ENCODE peak calls at places on chromosome 5, in six cellular contexts. One of them, this sample, is unnamed.
A peak's percentile ranks its signal among the peaks of the same experiment; 100 is the strongest.

GRCh38 chr5:5719292-5719691 is 296.8 kb downstream of the ICE1 start:
- DNase-seq in astrocyte: no peak
- DNase-seq in AG10803: no peak
- DNase-seq in lower lobe of right lung: peak; percentile 46
- DNase-seq in lower leg skin: no peak
- DNase-seq in cardiac muscle cell: peak; percentile 7
- DNase-seq in this sample: no peak

GRCh38 chr5:132298305-132298704 is 4.1 kb downstream of the SLC22A4 start:
- DNase-seq in cardiac muscle cell: no peak
- DNase-seq in lower leg skin: no peak
- DNase-seq in astrocyte: no peak
- DNase-seq in AG10803: peak; percentile 17
- DNase-seq in lower lobe of right lung: no peak
- DNase-seq in this sample: peak; percentile 62

GRCh38 chr5:178453224-178453623 is 137.0 kb downstream of the COL23A1 start:
- DNase-seq in astrocyte: peak; percentile 9
- DNase-seq in cardiac muscle cell: no peak
- DNase-seq in AG10803: peak; percentile 45
- DNase-seq in lower lobe of right lung: no peak
- DNase-seq in lower leg skin: no peak
- DNase-seq in this sample: peak; percentile 12

GRCh38 chr5:34570721-34571379 is 85.3 kb upstream of the RAI14 start:
- DNase-seq in AG10803: peak; percentile 92
- DNase-seq in lower leg skin: no peak
- DNase-seq in astrocyte: peak; percentile 91
- DNase-seq in lower lobe of right lung: no peak
- DNase-seq in cardiac muscle cell: no peak
- DNase-seq in this sample: peak; percentile 86

GRCh38 chr5:175520321-175520720 is 42.0 kb downstream of the SFXN1 start:
- DNase-seq in lower leg skin: no peak
- DNase-seq in cardiac muscle cell: no peak
- DNase-seq in AG10803: no peak
- DNase-seq in lower lobe of right lung: no peak
- DNase-seq in astrocyte: no peak
- DNase-seq in this sample: no peak

GRCh38 chr5:102778478-102778877 is 23.4 kb downstream of the PAM start:
- DNase-seq in lower leg skin: no peak
- DNase-seq in lower lobe of right lung: no peak
- DNase-seq in AG10803: peak; percentile 78
- DNase-seq in astrocyte: peak; percentile 85
- DNase-seq in cardiac muscle cell: no peak
- DNase-seq in this sample: peak; percentile 74

GRCh38 chr5:757931-758697 is 26.4 kb downstream of the ZDHHC11B start:
- DNase-seq in astrocyte: no peak
- DNase-seq in AG10803: no peak
- DNase-seq in cardiac muscle cell: peak; percentile 20
- DNase-seq in lower leg skin: no peak
- DNase-seq in lower lobe of right lung: peak; percentile 65
- DNase-seq in this sample: no peak

GRCh38 chr5:3258050-3258449 is 337.6 kb upstream of the IRX1 start:
- DNase-seq in cardiac muscle cell: no peak
- DNase-seq in lower lobe of right lung: no peak
- DNase-seq in lower leg skin: no peak
- DNase-seq in astrocyte: no peak
- DNase-seq in AG10803: no peak
- DNase-seq in this sample: no peak

GRCh38 chr5:103340717-103341397 is 82.3 kb downstream of the MACIR start:
- DNase-seq in cardiac muscle cell: no peak
- DNase-seq in lower leg skin: no peak
- DNase-seq in astrocyte: no peak
- DNase-seq in AG10803: peak; percentile 15
- DNase-seq in lower lobe of right lung: no peak
- DNase-seq in this sample: peak; percentile 14

GRCh38 chr5:78805474-78806124 is 157.0 kb upstream of the LHFPL2 start:
- DNase-seq in astrocyte: no peak
- DNase-seq in lower lobe of right lung: no peak
- DNase-seq in lower leg skin: no peak
- DNase-seq in AG10803: no peak
- DNase-seq in cardiac muscle cell: no peak
- DNase-seq in this sample: no peak

GRCh38 chr5:140111043-140111858 is 2.7 kb upstream of the PURA start:
- DNase-seq in lower leg skin: no peak
- DNase-seq in cardiac muscle cell: no peak
- DNase-seq in lower lobe of right lung: no peak
- DNase-seq in astrocyte: no peak
- DNase-seq in AG10803: no peak
- DNase-seq in this sample: no peak

GRCh38 chr5:143515829-143516228 is 112.3 kb upstream of the NR3C1 start:
- DNase-seq in cardiac muscle cell: no peak
- DNase-seq in lower leg skin: no peak
- DNase-seq in lower lobe of right lung: no peak
- DNase-seq in AG10803: no peak
- DNase-seq in astrocyte: no peak
- DNase-seq in this sample: no peak

GRCh38 chr5:162209005-162209605 is 141.5 kb downstream of the GABRG2 start:
- DNase-seq in lower leg skin: peak; percentile 15
- DNase-seq in astrocyte: no peak
- DNase-seq in AG10803: no peak
- DNase-seq in lower lobe of right lung: no peak
- DNase-seq in cardiac muscle cell: peak; percentile 72
- DNase-seq in this sample: peak; percentile 48

GRCh38 chr5:28896949-28897348 is 1858.6 kb upstream of the CDH9 start:
- DNase-seq in lower lobe of right lung: no peak
- DNase-seq in AG10803: no peak
- DNase-seq in astrocyte: no peak
- DNase-seq in lower leg skin: no peak
- DNase-seq in cardiac muscle cell: no peak
- DNase-seq in this sample: peak; percentile 1

GRCh38 chr5:132055808-132056609 is 4.4 kb upstream of the IL3 start:
- DNase-seq in lower leg skin: peak; percentile 14
- DNase-seq in cardiac muscle cell: no peak
- DNase-seq in astrocyte: no peak
- DNase-seq in lower lobe of right lung: peak; percentile 24
- DNase-seq in AG10803: no peak
- DNase-seq in this sample: no peak

GRCh38 chr5:141369994-141370848 is at the start of gene PCDHGB3:
- DNase-seq in AG10803: peak; percentile 73
- DNase-seq in lower leg skin: no peak
- DNase-seq in cardiac muscle cell: no peak
- DNase-seq in lower lobe of right lung: no peak
- DNase-seq in astrocyte: peak; percentile 39
- DNase-seq in this sample: peak; percentile 73

GRCh38 chr5:159712672-159713071 is 203.6 kb upstream of the ADRA1B start:
- DNase-seq in lower leg skin: no peak
- DNase-seq in AG10803: no peak
- DNase-seq in lower lobe of right lung: no peak
- DNase-seq in astrocyte: peak; percentile 16
- DNase-seq in cardiac muscle cell: no peak
- DNase-seq in this sample: no peak

GRCh38 chr5:133438487-133438886 is 173.9 kb downstream of the FSTL4 start:
- DNase-seq in cardiac muscle cell: no peak
- DNase-seq in astrocyte: no peak
- DNase-seq in lower lobe of right lung: no peak
- DNase-seq in lower leg skin: no peak
- DNase-seq in AG10803: no peak
- DNase-seq in this sample: no peak

GRCh38 chr5:17907094-17907493 is 272.8 kb downstream of the TAF11L14 start:
- DNase-seq in cardiac muscle cell: no peak
- DNase-seq in lower leg skin: no peak
- DNase-seq in astrocyte: no peak
- DNase-seq in AG10803: no peak
- DNase-seq in lower lobe of right lung: no peak
- DNase-seq in this sample: no peak

GRCh38 chr5:96687812-96688453 is 25.8 kb downstream of the CAST start:
- DNase-seq in cardiac muscle cell: peak; percentile 41
- DNase-seq in lower lobe of right lung: no peak
- DNase-seq in AG10803: peak; percentile 55
- DNase-seq in astrocyte: peak; percentile 56
- DNase-seq in lower leg skin: no peak
- DNase-seq in this sample: peak; percentile 78

GRCh38 chr5:14557203-14557725 is 24.3 kb upstream of the OTULINL start:
- DNase-seq in AG10803: no peak
- DNase-seq in lower leg skin: no peak
- DNase-seq in lower lobe of right lung: no peak
- DNase-seq in cardiac muscle cell: no peak
- DNase-seq in astrocyte: no peak
- DNase-seq in this sample: peak; percentile 16

GRCh38 chr5:151741678-151742423 is 16.6 kb downstream of the ATOX1 start:
- DNase-seq in lower leg skin: no peak
- DNase-seq in AG10803: peak; percentile 80
- DNase-seq in cardiac muscle cell: no peak
- DNase-seq in lower lobe of right lung: no peak
- DNase-seq in astrocyte: peak; percentile 83
- DNase-seq in this sample: peak; percentile 94

GRCh38 chr5:151743535-151743934 is 14.9 kb downstream of the ATOX1 start:
- DNase-seq in lower lobe of right lung: no peak
- DNase-seq in astrocyte: no peak
- DNase-seq in AG10803: no peak
- DNase-seq in lower leg skin: no peak
- DNase-seq in cardiac muscle cell: no peak
- DNase-seq in this sample: peak; percentile 26

GRCh38 chr5:151742870-151743294 is 15.5 kb downstream of the ATOX1 start:
- DNase-seq in astrocyte: peak; percentile 51
- DNase-seq in cardiac muscle cell: peak; percentile 70
- DNase-seq in AG10803: peak; percentile 68
- DNase-seq in lower lobe of right lung: no peak
- DNase-seq in lower leg skin: no peak
- DNase-seq in this sample: peak; percentile 84

GRCh38 chr5:151740958-151741373 is 17.5 kb downstream of the ATOX1 start:
- DNase-seq in cardiac muscle cell: no peak
- DNase-seq in lower leg skin: no peak
- DNase-seq in astrocyte: peak; percentile 82
- DNase-seq in lower lobe of right lung: no peak
- DNase-seq in AG10803: peak; percentile 83
- DNase-seq in this sample: peak; percentile 91

DNA sequence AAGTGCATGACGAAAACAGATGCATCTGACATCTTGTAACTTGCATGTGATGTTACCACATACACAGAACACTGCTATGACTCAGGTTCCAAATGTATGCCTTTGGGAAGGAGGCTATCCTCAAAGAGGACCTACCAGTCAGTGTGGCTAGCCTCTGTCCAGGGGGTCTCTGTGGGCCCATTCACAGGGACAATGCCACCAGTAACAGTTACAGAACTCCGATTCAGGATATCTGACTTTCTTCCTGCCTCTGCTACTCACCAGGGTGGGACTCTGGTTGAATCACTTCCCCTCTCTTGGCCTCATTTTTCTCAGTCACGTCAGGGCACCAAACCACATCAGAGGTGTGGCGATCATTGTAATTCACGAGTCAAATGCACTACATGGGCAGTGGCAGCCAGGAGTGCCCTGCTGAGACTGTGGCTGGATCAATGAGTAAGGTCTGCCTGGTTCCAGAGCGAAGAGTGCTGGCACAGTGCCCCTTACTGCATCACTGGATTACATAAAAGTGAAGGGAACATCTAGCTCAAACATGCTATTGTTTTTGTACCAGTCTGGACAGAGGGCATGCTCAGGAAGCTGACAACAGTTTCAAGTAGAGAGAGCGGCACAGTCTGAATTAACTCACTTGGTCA is 13.2 kb downstream of the ATOX1 start:
- DNase-seq in AG10803: peak; percentile 87
- DNase-seq in lower leg skin: peak; percentile 78
- DNase-seq in lower lobe of right lung: peak; percentile 60
- DNase-seq in cardiac muscle cell: no peak
- DNase-seq in astrocyte: peak; percentile 84
- DNase-seq in this sample: peak; percentile 94
- TF ChIP-seq CTCF in AG10803: no peak
- TF ChIP-seq CTCF in lower leg skin: no peak
- TF ChIP-seq CTCF in lower lobe of right lung: no peak
- TF ChIP-seq CTCF in cardiac muscle cell: no peak
- TF ChIP-seq CTCF in astrocyte: no peak
- TF ChIP-seq CTCF in this sample: no peak

GRCh38 chr5:52802272-52803011 is 14.7 kb downstream of the ITGA1 start:
- DNase-seq in cardiac muscle cell: no peak
- DNase-seq in AG10803: no peak
- DNase-seq in lower leg skin: no peak
- DNase-seq in astrocyte: peak; percentile 31
- DNase-seq in lower lobe of right lung: no peak
- DNase-seq in this sample: no peak
- H3K4me3 ChIP-seq in cardiac muscle cell: peak overlapping the region; percentile 73
- H3K4me3 ChIP-seq in AG10803: peak overlapping the region; percentile 84
- H3K4me3 ChIP-seq in lower leg skin: no peak overlapping the region
- H3K4me3 ChIP-seq in astrocyte: peak overlapping the region; percentile 80
- H3K4me3 ChIP-seq in lower lobe of right lung: peak overlapping the region; percentile 71
- H3K4me3 ChIP-seq in this sample: peak overlapping the region; percentile 79

DNA sequence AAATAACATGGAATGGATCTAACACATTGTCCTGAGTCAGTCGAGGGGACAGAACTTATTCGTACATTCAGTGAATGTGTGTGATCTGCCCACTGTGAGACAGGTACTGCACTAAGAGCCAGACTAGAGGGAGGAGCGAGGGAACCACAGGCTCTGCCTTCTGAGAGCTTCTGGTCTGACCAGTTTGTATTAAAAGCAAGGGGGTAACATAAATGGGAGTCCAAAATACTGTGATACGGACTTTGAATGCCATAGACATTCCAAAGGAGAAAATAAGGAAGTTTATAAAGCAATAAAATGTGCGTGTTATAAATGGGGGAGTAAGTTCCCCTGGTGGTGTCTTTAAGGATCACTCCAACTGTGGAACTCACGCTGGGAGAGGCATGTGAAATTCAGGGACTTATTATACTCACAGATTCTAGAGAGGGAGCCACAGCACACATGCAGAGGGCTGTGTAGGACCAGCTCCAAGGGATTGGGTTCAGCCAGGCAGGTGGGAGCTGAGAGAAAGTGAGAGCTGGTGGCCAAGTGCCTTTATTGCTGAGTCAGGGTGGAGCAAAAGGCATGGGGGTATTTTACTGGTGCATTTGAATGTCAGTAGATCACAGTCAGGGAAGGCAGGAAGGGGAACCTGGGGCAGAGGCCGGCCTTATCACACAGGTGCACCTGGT is 186.5 kb upstream of the WWC1 start:
- DNase-seq in lower lobe of right lung: no peak
- DNase-seq in astrocyte: no peak
- DNase-seq in AG10803: no peak
- DNase-seq in lower leg skin: no peak
- DNase-seq in cardiac muscle cell: peak; percentile 22
- DNase-seq in this sample: no peak
- TF ChIP-seq CTCF in lower lobe of right lung: no peak
- TF ChIP-seq CTCF in astrocyte: peak; percentile 9
- TF ChIP-seq CTCF in AG10803: peak; percentile 33
- TF ChIP-seq CTCF in lower leg skin: no peak
- TF ChIP-seq CTCF in cardiac muscle cell: no peak
- TF ChIP-seq CTCF in this sample: peak; percentile 3

DNA sequence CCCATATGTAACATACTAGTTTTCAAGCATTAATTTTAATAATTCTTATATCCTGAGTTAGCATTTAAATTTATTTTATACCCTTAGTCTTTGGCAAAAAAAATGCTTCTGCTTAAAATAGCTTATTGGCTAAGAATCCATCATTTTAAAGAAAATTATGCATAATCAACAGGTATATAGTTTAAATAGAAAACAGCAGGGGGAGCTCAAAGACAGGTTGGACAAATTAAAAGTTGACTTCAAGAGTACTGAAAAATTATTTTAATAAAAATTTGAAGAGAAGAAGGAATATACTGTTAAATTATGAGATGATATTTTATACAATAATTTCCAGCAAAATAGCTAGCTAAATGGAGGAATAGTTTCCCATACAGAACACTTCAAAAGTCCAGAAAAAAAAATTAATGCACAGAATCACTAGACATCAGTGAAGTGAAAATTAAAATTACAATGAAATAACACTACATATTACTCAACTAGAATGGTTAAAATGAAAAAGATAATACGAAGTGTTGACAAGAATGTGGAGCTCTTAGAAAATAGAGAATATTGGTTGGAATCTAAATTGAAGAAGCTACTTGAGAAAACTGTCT is 387.1 kb downstream of the PDE4D start:
- DNase-seq in cardiac muscle cell: peak; percentile 45
- DNase-seq in astrocyte: no peak
- DNase-seq in lower leg skin: no peak
- DNase-seq in lower lobe of right lung: no peak
- DNase-seq in AG10803: peak; percentile 62
- DNase-seq in this sample: peak; percentile 67
- H3K4me3 ChIP-seq in cardiac muscle cell: no peak overlapping the region
- H3K4me3 ChIP-seq in astrocyte: no peak overlapping the region
- H3K4me3 ChIP-seq in lower leg skin: no peak overlapping the region
- H3K4me3 ChIP-seq in lower lobe of right lung: no peak overlapping the region
- H3K4me3 ChIP-seq in AG10803: no peak overlapping the region
- H3K4me3 ChIP-seq in this sample: no peak overlapping the region